ENCODE peak calls at places on chromosomes 3 and 15, in six cellular contexts. Z is CD4-positive, CD25-positive, alpha-beta regulatory T cell; P is RWPE2; K is PC-3; Y is hepatocyte; X is CD8-positive, alpha-beta T cell. G is an unnamed sample. For H3K27me3, the result is how much of the 10 kb centered on the place peaks cover.

GRCh38 chr15:70492240-70493177 is 270.8 kb downstream of the UACA start:
- DNase-seq in Z (peak), P (peak), Y (peak), K (peak), X (peak), G (peak)

GRCh38 chr15:52288051-52288942 is 7.3 kb downstream of the MYO5C start:
- DNase-seq in Y (peak), Z (no peak), K (peak), X (no peak), P (peak), G (no peak)

GRCh38 chr3:55406666-55407425 is 80.3 kb downstream of the WNT5A start:
- DNase-seq in K (peak), Z (no peak), P (no peak), Y (no peak), X (no peak), G (no peak)

GRCh38 chr3:20054549-20054987 is 14.3 kb downstream of the KAT2B start:
- DNase-seq in Z (peak), K (peak), P (peak), Y (peak), X (peak), G (no peak)

GRCh38 chr15:39127151-39127815 is 453.6 kb upstream of the THBS1 start:
- DNase-seq in K (peak), X (no peak), P (no peak), Y (no peak), Z (no peak), G (no peak)

GRCh38 chr3:130093741-130094391 is 12.2 kb downstream of the ALG1L2 start:
- DNase-seq in P (no peak), Y (no peak), K (no peak), Z (no peak), X (no peak), G (no peak)

GRCh38 chr3:125670352-125670751 is 75.1 kb upstream of the OSBPL11 start:
- DNase-seq in K (no peak), X (no peak), P (no peak), Z (no peak), Y (no peak), G (no peak)

GRCh38 chr3:177351757-177352158 is 154.5 kb upstream of the TBL1XR1 start:
- DNase-seq in Y (no peak), K (no peak), P (no peak), Z (no peak), X (no peak), G (no peak)

GRCh38 chr3:119230071-119230470 is 10.6 kb downstream of the B4GALT4 start:
- DNase-seq in Z (no peak), K (no peak), P (no peak), X (no peak), Y (no peak), G (no peak)

GRCh38 chr15:101536875-101537405 is 47.4 kb upstream of the PCSK6 start:
- DNase-seq in Z (no peak), X (peak), Y (no peak), K (no peak), P (no peak), G (no peak)

GRCh38 chr3:160678447-160678846 is 1.5 kb downstream of the ARL14 start:
- DNase-seq in K (peak), Y (peak), X (no peak), Z (no peak), P (no peak), G (no peak)

GRCh38 chr3:160676547-160677303 is at the start of gene ARL14:
- DNase-seq in Z (no peak), K (peak), X (no peak), P (no peak), Y (peak), G (no peak)

GRCh38 chr3:160673188-160673587 is 3.8 kb upstream of the ARL14 start:
- DNase-seq in X (no peak), Y (no peak), K (no peak), Z (no peak), P (no peak), G (no peak)

GRCh38 chr3:160675566-160676124 is 1.3 kb upstream of the ARL14 start:
- DNase-seq in K (peak), P (no peak), Z (no peak), Y (no peak), X (no peak), G (no peak)

DNA sequence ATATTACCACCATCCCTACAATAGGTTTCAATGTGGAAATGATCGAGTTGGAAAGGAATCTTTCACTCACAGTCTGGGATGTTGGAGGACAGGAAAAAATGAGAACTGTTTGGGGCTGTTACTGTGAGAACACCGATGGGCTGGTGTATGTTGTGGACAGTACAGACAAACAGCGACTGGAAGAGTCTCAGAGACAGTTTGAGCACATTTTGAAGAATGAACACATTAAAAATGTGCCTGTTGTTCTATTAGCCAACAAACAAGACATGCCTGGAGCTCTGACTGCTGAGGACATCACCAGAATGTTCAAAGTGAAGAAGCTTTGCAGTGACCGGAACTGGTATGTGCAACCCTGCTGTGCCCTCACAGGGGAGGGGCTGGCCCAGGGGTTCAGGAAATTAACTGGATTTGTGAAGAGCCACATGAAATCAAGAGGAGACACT is 520 bp downstream of the ARL14 start:
- DNase-seq in K (peak), P (no peak), X (no peak), Z (no peak), Y (no peak), G (no peak)
- H3K4me3 ChIP-seq in K (peak), P (no peak), X (no peak), Z (no peak), Y (no peak), G (no peak)

GRCh38 chr3:32836601-32837000 is 18.8 kb downstream of the TRIM71 start:
- DNase-seq in Z (no peak), Y (no peak), X (no peak), P (no peak), K (no peak), G (no peak)

GRCh38 chr3:32839714-32840085 is 21.9 kb downstream of the TRIM71 start:
- DNase-seq in Y (no peak), Z (no peak), P (no peak), K (no peak), X (no peak), G (no peak)

GRCh38 chr3:32835943-32836342 is 18.1 kb downstream of the TRIM71 start:
- DNase-seq in K (no peak), P (no peak), X (no peak), Z (no peak), Y (no peak), G (no peak)

GRCh38 chr3:32837366-32837765 is 19.6 kb downstream of the TRIM71 start:
- DNase-seq in Y (no peak), P (no peak), X (no peak), Z (no peak), K (no peak), G (no peak)

DNA sequence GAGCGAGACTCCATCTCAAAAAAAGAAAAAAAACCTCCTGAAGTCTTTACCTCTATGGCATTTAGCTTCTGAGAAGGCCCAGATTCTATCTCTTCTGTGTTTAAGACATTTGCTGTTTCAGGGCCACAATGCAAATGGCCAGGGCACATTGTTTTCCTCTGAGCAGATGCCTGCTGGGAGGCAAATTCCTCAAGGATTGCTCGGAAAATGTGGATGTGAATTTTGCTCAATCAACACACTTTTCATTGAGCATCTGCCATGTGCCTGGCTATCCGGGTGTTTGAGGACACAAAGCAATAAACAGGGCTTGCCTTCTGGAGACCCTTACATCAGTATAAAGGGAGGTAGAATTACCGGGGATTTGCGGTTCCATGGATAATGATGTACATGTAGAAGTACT is 20.0 kb downstream of the TRIM71 start:
- DNase-seq in Z (no peak), P (no peak), K (no peak), Y (no peak), X (no peak), G (no peak)
- H3K27me3 ChIP-seq in Z (under half), P (under half), K (under half), Y (under half), X (under half), G (under half)

GRCh38 chr3:64972793-64973192 is 285.0 kb upstream of the ADAMTS9 start:
- DNase-seq in K (no peak), X (no peak), P (no peak), Z (no peak), Y (no peak), G (no peak)
- H3K27ac ChIP-seq in K (no peak), X (no peak), P (no peak), Z (no peak), Y (no peak), G (no peak)

GRCh38 chr3:45676248-45677044 is 12.8 kb upstream of the SACM1L start:
- DNase-seq in P (no peak), X (no peak), K (no peak), Y (no peak), Z (no peak), G (no peak)
- H3K4me3 ChIP-seq in P (no peak), X (peak), K (no peak), Y (no peak), Z (peak), G (peak)

G was measured in naive thymus-derived CD4-positive, alpha-beta T cell.